ENCODE peak calls at places on chromosomes 6 and 20, in nine cellular contexts. V is GM12865; C is choroid plexus epithelial cell; F is endodermal cell; M is left colon; L is activated T-cell treated with anti-CD3 and anti-CD28 coated beads, Interleukin-2, amount 50 U/mL, for 72 hours; U is HEK293T; P is Daoy; O is HTR-8/SVneo. R is an unnamed sample.
A peak's percentile ranks its signal among the peaks of the same experiment; 100 is the strongest.

GRCh38 chr20:62481441-62482135 is 5.8 kb upstream of the GATA5 start:
- DNase-seq in L (no peak), U (no peak), M (no peak), C (no peak), P (no peak), O (no peak), F (no peak), V (no peak), R (peak; percentile 62)

GRCh38 chr20:62285722-62286121 is 17.1 kb upstream of the ADRM1 start:
- DNase-seq in M (no peak), O (no peak), U (no peak), F (no peak), C (no peak), L (no peak), V (no peak), P (no peak), R (no peak)

GRCh38 chr6:18276610-18277009 is 12.3 kb upstream of the DEK start:
- DNase-seq in V (no peak), F (no peak), C (no peak), P (no peak), M (no peak), U (no peak), O (no peak), L (no peak), R (no peak)

GRCh38 chr6:31168606-31169005 is 1.9 kb downstream of the POU5F1 start:
- DNase-seq in U (no peak), V (no peak), L (no peak), M (no peak), P (no peak), C (no peak), O (no peak), F (no peak), R (no peak)

GRCh38 chr6:105459049-105459448 is 56.2 kb upstream of the PREP start:
- DNase-seq in F (no peak), V (peak; percentile 94), M (no peak), O (no peak), U (no peak), C (no peak), P (peak; percentile 9), L (peak; percentile 51), R (no peak)

GRCh38 chr6:76701610-76702009 is 629.1 kb upstream of the IMPG1 start:
- DNase-seq in V (no peak), U (no peak), L (no peak), M (no peak), P (no peak), C (peak; percentile 24), O (no peak), F (no peak), R (no peak)

GRCh38 chr20:24691901-24692351 is 222.5 kb downstream of the SYNDIG1 start:
- DNase-seq in L (no peak), F (peak; percentile 20), U (no peak), V (no peak), C (no peak), O (no peak), M (no peak), P (no peak), R (no peak)

GRCh38 chr6:160004018-160004417 is 35.1 kb downstream of the IGF2R start:
- DNase-seq in O (no peak), V (no peak), L (no peak), M (no peak), F (no peak), U (no peak), C (no peak), P (no peak), R (no peak)

GRCh38 chr6:134873500-134874388 is 76.2 kb downstream of the ALDH8A1 start:
- DNase-seq in O (no peak), F (no peak), V (peak; percentile 53), P (no peak), L (no peak), C (no peak), M (no peak), U (no peak), R (no peak)

GRCh38 chr6:37484786-37485170 is 14.9 kb downstream of the CCDC167 start:
- DNase-seq in L (no peak), F (no peak), V (no peak), C (no peak), P (no peak), M (peak; percentile 13), O (no peak), U (no peak), R (no peak)

GRCh38 chr6:116596815-116597214 is 19.5 kb upstream of the RSPH4A start:
- DNase-seq in O (no peak), V (no peak), M (no peak), C (peak; percentile 48), P (no peak), U (peak; percentile 14), F (peak; percentile 71), L (no peak), R (peak; percentile 23)

GRCh38 chr20:41466836-41467619 is 100.4 kb upstream of the EMILIN3 start:
- DNase-seq in C (no peak), O (no peak), U (no peak), L (no peak), F (no peak), V (no peak), M (no peak), P (no peak), R (no peak)

GRCh38 chr6:16956371-16956770 is 145.5 kb upstream of the STMND1 start:
- DNase-seq in O (no peak), L (peak; percentile 3), F (no peak), P (no peak), U (no peak), V (no peak), M (no peak), C (peak; percentile 25), R (no peak)

GRCh38 chr6:137866200-137866913 is 702 bp upstream of the TNFAIP3 start:
- DNase-seq in P (peak; percentile 76), V (no peak), M (peak; percentile 54), C (no peak), F (no peak), U (no peak), L (peak; percentile 38), O (no peak), R (peak; percentile 87)

GRCh38 chr6:67706388-67706787 is 928.7 kb upstream of the ADGRB3 start:
- DNase-seq in C (no peak), M (no peak), L (no peak), P (no peak), U (no peak), F (no peak), V (no peak), O (no peak), R (no peak)

GRCh38 chr6:47083586-47084047 is 41.5 kb upstream of the ADGRF1 start:
- DNase-seq in F (no peak), L (no peak), C (peak; percentile 88), V (no peak), U (no peak), P (peak; percentile 91), M (peak; percentile 90), O (peak; percentile 32), R (no peak)

GRCh38 chr6:83270971-83271714 is 78.0 kb downstream of the RWDD2A start:
- DNase-seq in O (peak; percentile 17), V (no peak), L (no peak), M (no peak), C (peak; percentile 88), F (no peak), P (peak; percentile 58), U (no peak), R (no peak)

GRCh38 chr6:161210857-161211256 is 63.0 kb downstream of the AGPAT4 start:
- DNase-seq in U (no peak), F (no peak), M (no peak), V (no peak), C (no peak), P (no peak), L (no peak), O (no peak), R (no peak)

GRCh38 chr6:84018453-84019061 is 15.0 kb upstream of the MRAP2 start:
- DNase-seq in V (no peak), M (no peak), O (no peak), U (no peak), C (no peak), F (peak; percentile 58), P (no peak), L (no peak), R (no peak)

GRCh38 chr6:43125119-43125518 is 46.0 kb upstream of the SRF start:
- DNase-seq in L (no peak), C (peak; percentile 86), F (no peak), V (no peak), U (no peak), M (no peak), O (peak; percentile 63), P (peak; percentile 84), R (no peak)

GRCh38 chr6:110476046-110476849 is at the start of gene SLC22A16:
- DNase-seq in C (peak; percentile 16), V (no peak), P (no peak), O (no peak), M (no peak), F (no peak), L (no peak), U (no peak), R (peak; percentile 44)

GRCh38 chr6:157226761-157227160 is 96.6 kb downstream of the TMEM242 start:
- DNase-seq in U (no peak), P (no peak), C (peak; percentile 41), F (peak; percentile 42), M (no peak), V (no peak), L (no peak), O (no peak), R (no peak)

GRCh38 chr20:52047811-52048302 is 143.7 kb downstream of the ZFP64 start:
- DNase-seq in P (peak; percentile 22), V (peak; percentile 12), C (peak; percentile 70), F (peak; percentile 66), L (peak; percentile 42), O (no peak), U (no peak), M (no peak), R (peak; percentile 7)

GRCh38 chr6:87660226-87660886 is 41.7 kb downstream of the AKIRIN2 start:
- DNase-seq in M (no peak), O (no peak), P (peak; percentile 7), C (peak; percentile 56), F (no peak), U (no peak), L (no peak), V (no peak), R (no peak)

GRCh38 chr6:166076625-166077024 is 91.0 kb downstream of the TBXT start:
- DNase-seq in P (no peak), L (no peak), O (no peak), U (no peak), M (no peak), C (no peak), V (peak; percentile 4), F (peak; percentile 87), R (peak; percentile 3)

R was measured in erythroblast.